ENCODE peak calls at places on chromosomes 5 and 9, in ten cellular contexts. R is psoas muscle; Q is heart left ventricle; E is ovary; H is fibroblast of lung; Y is body of pancreas; T is H1; U is CD4-positive, alpha-beta memory T cell; K is adrenal gland; N is mesendoderm. G is an unnamed sample.

GRCh38 chr5:177553671-177554429 is 513 bp downstream of the FAM193B start:
- DNase-seq in Y (peak; percentile 53), K (peak; percentile 39), N (peak; percentile 35), Q (peak; percentile 52), H (no peak), U (peak; percentile 3), R (peak; percentile 74), E (peak; percentile 29), T (no peak), G (no peak)

GRCh38 chr5:132056610-132057497 is 3.6 kb upstream of the IL3 start:
- DNase-seq in K (peak; percentile 4), Q (no peak), E (no peak), T (no peak), R (peak; percentile 39), U (no peak), Y (no peak), H (no peak), N (no peak), G (no peak)

GRCh38 chr5:127564002-127564769 is 46.7 kb downstream of the PRRC1 start:
- DNase-seq in K (peak; percentile 17), E (peak; percentile 40), Q (peak; percentile 42), N (peak; percentile 82), U (peak; percentile 51), T (no peak), H (peak; percentile 74), Y (peak; percentile 53), R (no peak), G (peak; percentile 37)

GRCh38 chr5:40685952-40686351 is 6.2 kb downstream of the PTGER4 start:
- DNase-seq in Q (no peak), N (no peak), K (no peak), U (no peak), R (no peak), Y (no peak), T (no peak), E (no peak), H (peak; percentile 42), G (no peak)

GRCh38 chr9:79408200-79408599 is 163.6 kb upstream of the TLE4 start:
- DNase-seq in N (peak; percentile 62), T (no peak), E (no peak), K (no peak), Y (no peak), U (no peak), H (no peak), Q (no peak), R (no peak), G (no peak)

GRCh38 chr5:179225387-179225786 is 119.9 kb downstream of the ADAMTS2 start:
- DNase-seq in K (no peak), T (no peak), H (no peak), Q (peak; percentile 16), R (no peak), Y (no peak), N (no peak), E (no peak), U (no peak), G (no peak)

GRCh38 chr5:76325876-76326491 is 77.1 kb upstream of the IQGAP2 start:
- DNase-seq in Y (no peak), U (peak; percentile 55), R (no peak), H (no peak), K (no peak), T (no peak), N (no peak), E (no peak), Q (peak; percentile 31), G (no peak)

GRCh38 chr5:1321576-1321975 is 23.3 kb downstream of the CLPTM1L start:
- DNase-seq in U (no peak), E (no peak), T (no peak), R (no peak), Y (no peak), Q (no peak), K (no peak), H (no peak), N (no peak), G (no peak)

GRCh38 chr9:127131871-127132270 is 9.4 kb upstream of the ANGPTL2 start:
- DNase-seq in Y (no peak), R (no peak), H (peak; percentile 65), K (no peak), U (no peak), Q (no peak), N (peak; percentile 53), E (no peak), T (no peak), G (no peak)

GRCh38 chr5:156330141-156330870 is 3.3 kb downstream of the SGCD start:
- DNase-seq in Q (no peak), E (no peak), H (no peak), T (no peak), N (no peak), R (no peak), Y (no peak), U (no peak), K (no peak), G (no peak)

GRCh38 chr5:76356887-76357286 is 46.2 kb upstream of the IQGAP2 start:
- DNase-seq in K (no peak), Y (no peak), Q (no peak), N (no peak), R (no peak), U (no peak), T (no peak), E (no peak), H (no peak), G (no peak)

GRCh38 chr9:5440426-5440825 is 2.7 kb upstream of the PLGRKT start:
- DNase-seq in T (no peak), Y (no peak), R (no peak), K (no peak), Q (no peak), N (peak; percentile 55), U (no peak), E (no peak), H (no peak), G (no peak)

GRCh38 chr9:5437254-5438216 is at the start of gene PLGRKT:
- DNase-seq in N (peak; percentile 98), H (peak; percentile 91), T (peak; percentile 84), E (peak; percentile 92), Y (peak; percentile 95), K (peak; percentile 98), U (peak; percentile 89), R (peak; percentile 98), Q (peak; percentile 98), G (peak; percentile 85)

GRCh38 chr9:5441043-5441442 is 3.3 kb upstream of the PLGRKT start:
- DNase-seq in E (no peak), K (no peak), N (peak; percentile 52), H (peak; percentile 76), U (no peak), Y (no peak), T (no peak), R (no peak), Q (no peak), G (no peak)

GRCh38 chr9:5436441-5436840 is 1.3 kb downstream of the PLGRKT start:
- DNase-seq in U (no peak), K (no peak), E (no peak), N (no peak), Q (no peak), Y (no peak), H (no peak), T (no peak), R (no peak), G (no peak)

GRCh38 chr9:5438301-5439162 is 807 bp upstream of the PLGRKT start:
- DNase-seq in N (no peak), H (peak; percentile 39), Q (no peak), R (no peak), E (no peak), U (peak; percentile 71), T (no peak), Y (no peak), K (peak; percentile 21), G (no peak)
- H3K27ac ChIP-seq in N (no peak overlapping the region), H (peak overlapping the region; percentile 79), Q (peak overlapping the region; percentile 95), R (peak overlapping the region; percentile 92), E (peak overlapping the region; percentile 84), U (peak overlapping the region; percentile 92), T (no peak overlapping the region), Y (peak overlapping the region; percentile 81), K (peak overlapping the region; percentile 85), G (no peak overlapping the region)

GRCh38 chr5:136030956-136031611 is 2.3 kb downstream of the TGFBI start:
- DNase-seq in E (no peak), Y (no peak), U (no peak), R (no peak), K (no peak), T (no peak), H (no peak), Q (no peak), N (no peak), G (no peak)

GRCh38 chr5:136028090-136028489 is 698 bp upstream of the TGFBI start:
- DNase-seq in Q (no peak), K (no peak), E (no peak), T (no peak), N (no peak), H (no peak), R (no peak), Y (no peak), U (no peak), G (no peak)

GRCh38 chr5:136028782-136029742 is at the start of gene TGFBI:
- DNase-seq in K (peak; percentile 68), N (peak; percentile 79), T (peak; percentile 27), R (peak; percentile 84), Y (peak; percentile 57), U (peak; percentile 23), H (peak; percentile 55), Q (peak; percentile 87), E (peak; percentile 27), G (peak; percentile 16)

GRCh38 chr5:136031713-136032112 is 2.9 kb downstream of the TGFBI start:
- DNase-seq in U (no peak), Q (no peak), Y (no peak), T (no peak), K (no peak), N (no peak), E (no peak), R (no peak), H (no peak), G (no peak)

GRCh38 chr5:136030252-136030651 is 1.5 kb downstream of the TGFBI start:
- DNase-seq in R (no peak), H (no peak), E (no peak), Y (no peak), U (no peak), Q (no peak), K (no peak), T (no peak), N (no peak), G (no peak)
- H3K4me3 ChIP-seq in R (peak overlapping the region; percentile 67), H (peak overlapping the region; percentile 72), E (no peak overlapping the region), Y (no peak overlapping the region), U (no peak overlapping the region), Q (peak overlapping the region; percentile 80), K (peak overlapping the region; percentile 50), T (no peak overlapping the region), N (no peak overlapping the region), G (no peak overlapping the region)

GRCh38 chr9:134385873-134386370 is 59.7 kb downstream of the RXRA start:
- DNase-seq in N (no peak), H (no peak), K (no peak), Y (no peak), R (no peak), T (no peak), U (no peak), E (no peak), Q (no peak), G (no peak)
- H3K4me1 ChIP-seq in N (no peaks in the 10 kb centered on the region), H (no peaks in the 10 kb centered on the region), K (peaks cover 97% of the 10 kb centered on the region), Y (peaks cover 89% of the 10 kb centered on the region), R (peaks cover 100% of the 10 kb centered on the region), T (no peaks in the 10 kb centered on the region), U (peaks cover 36% of the 10 kb centered on the region), E (peaks cover 37% of the 10 kb centered on the region), Q (peaks cover 100% of the 10 kb centered on the region), G (no peaks in the 10 kb centered on the region)

DNA sequence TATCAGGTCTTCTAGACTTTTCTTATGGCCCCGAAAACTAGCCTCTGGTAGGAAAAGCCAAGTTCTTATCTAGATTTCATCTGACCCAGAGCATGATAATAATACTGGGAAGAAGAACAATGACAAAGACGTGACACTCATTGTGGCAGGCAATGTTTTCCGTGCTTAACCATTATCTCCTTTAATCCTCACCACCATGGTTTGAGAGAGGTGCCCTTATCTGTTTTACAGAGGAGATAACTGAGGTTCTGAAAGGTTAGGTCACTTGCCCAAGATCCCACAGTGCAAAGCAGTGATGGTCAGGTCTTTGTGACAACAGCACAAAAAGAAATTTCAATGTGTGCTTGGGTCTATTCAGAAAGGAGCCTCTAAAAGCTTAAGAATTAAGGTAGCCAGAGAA is 115.6 kb downstream of the DPYSL3 start:
- DNase-seq in Y (no peak), E (no peak), T (no peak), N (peak; percentile 94), R (no peak), K (no peak), Q (no peak), U (no peak), H (no peak), G (no peak)
- H3K27ac ChIP-seq in Y (no peak overlapping the region), E (no peak overlapping the region), T (no peak overlapping the region), N (peak overlapping the region; percentile 47), R (no peak overlapping the region), K (no peak overlapping the region), Q (peak overlapping the region; percentile 5), U (no peak overlapping the region), H (no peak overlapping the region), G (no peak overlapping the region)